ENCODE peak calls at places on chromosomes 6 and 20, in five cellular contexts. D, N, T, B and X are unnamed samples.

GRCh38 chr6:21281366-21281765 is 312.2 kb upstream of the SOX4 start:
- DNase-seq in D (no peak), N (no peak), T (no peak), B (no peak), X (no peak)

GRCh38 chr6:105097288-105097687 is 82.5 kb downstream of the POPDC3 start:
- DNase-seq in D (no peak), N (no peak), T (no peak), B (no peak), X (no peak)

GRCh38 chr20:13101701-13102100 is 92.9 kb downstream of the SPTLC3 start:
- DNase-seq in D (no peak), N (no peak), T (no peak), B (no peak), X (no peak)

GRCh38 chr6:129981598-129981997 is 36.8 kb upstream of the L3MBTL3 start:
- DNase-seq in D (no peak), N (no peak), T (no peak), B (no peak), X (no peak)

GRCh38 chr6:28142446-28142845 is 763 bp downstream of the ZKSCAN8 start:
- DNase-seq in D (no peak), N (no peak), T (no peak), B (no peak), X (no peak)

GRCh38 chr6:31713991-31714684 is 1.0 kb upstream of the LY6G6D start:
- DNase-seq in D (no peak), N (peak; percentile 6), T (no peak), B (no peak), X (no peak)

GRCh38 chr20:57123139-57123903 is 143.1 kb downstream of the BMP7 start:
- DNase-seq in D (no peak), N (no peak), T (no peak), B (no peak), X (no peak)

GRCh38 chr6:31541059-31541657 is 645 bp downstream of the DDX39B start:
- DNase-seq in D (peak; percentile 72), N (peak; percentile 14), T (no peak), B (no peak), X (peak; percentile 84)

GRCh38 chr6:146887447-146888077 is 288.8 kb downstream of the ADGB start:
- DNase-seq in D (no peak), N (no peak), T (no peak), B (no peak), X (no peak)

GRCh38 chr6:90294008-90294511 is 2.6 kb downstream of the BACH2 start:
- DNase-seq in D (no peak), N (no peak), T (no peak), B (no peak), X (no peak)

GRCh38 chr6:14172575-14172974 is 55.0 kb downstream of the CD83 start:
- DNase-seq in D (no peak), N (no peak), T (no peak), B (no peak), X (no peak)

GRCh38 chr6:7216941-7217621 is 95.9 kb downstream of the SSR1 start:
- DNase-seq in D (no peak), N (no peak), T (no peak), B (no peak), X (no peak)

GRCh38 chr20:8116067-8116811 is 15.8 kb upstream of the PLCB1 start:
- DNase-seq in D (no peak), N (no peak), T (no peak), B (no peak), X (no peak)

GRCh38 chr6:82144852-82145332 is 102.7 kb downstream of the IBTK start:
- DNase-seq in D (no peak), N (no peak), T (no peak), B (peak; percentile 75), X (peak; percentile 79)